ENCODE peak calls at places on chromosomes 7 and 10, in seven cellular contexts. L is transverse colon, P is SK-N-SH, W is sigmoid colon, X is stomach, Q is A549, O is HepG2. E is an unnamed sample.

GRCh38 chr7:155850001-155850436 is 37.8 kb upstream of the SHH start:
- DNase-seq in P (no peak), O (no peak), X (no peak), W (peak), L (no peak), Q (no peak), E (no peak)

GRCh38 chr10:113616244-113617074 is 47.4 kb downstream of the NRAP start:
- DNase-seq in P (peak), X (no peak), L (no peak), W (no peak), O (peak), Q (peak), E (peak)

GRCh38 chr10:132571565-132572544 is 34.3 kb downstream of the INPP5A start:
- DNase-seq in W (peak), O (peak), Q (peak), P (peak), X (peak), L (peak), E (no peak)

GRCh38 chr10:74770400-74770799 is 56.0 kb upstream of the KAT6B start:
- DNase-seq in Q (no peak), W (no peak), O (no peak), X (no peak), L (no peak), P (no peak), E (no peak)

GRCh38 chr10:102131286-102132170 is 1.3 kb upstream of the PPRC1 start:
- DNase-seq in X (no peak), W (no peak), P (no peak), Q (no peak), L (no peak), O (peak), E (no peak)

GRCh38 chr7:152733286-152733934 is 26.1 kb upstream of the ACTR3B start:
- DNase-seq in W (no peak), Q (no peak), X (no peak), P (no peak), L (no peak), O (no peak), E (no peak)

GRCh38 chr7:30977896-30978564 is 14.3 kb downstream of the GHRHR start:
- DNase-seq in X (peak), Q (peak), O (peak), P (peak), W (peak), L (peak), E (no peak)

GRCh38 chr10:18719811-18720210 is 60.6 kb downstream of the ARL5B start:
- DNase-seq in O (no peak), W (no peak), L (no peak), Q (no peak), P (no peak), X (no peak), E (no peak)

GRCh38 chr7:17989546-17989945 is 38.1 kb downstream of the PRPS1L1 start:
- DNase-seq in W (no peak), X (no peak), P (no peak), O (no peak), Q (no peak), L (peak), E (no peak)

GRCh38 chr10:81898518-81898917 is 23.5 kb downstream of the NRG3 start:
- DNase-seq in O (no peak), W (no peak), P (no peak), Q (no peak), X (no peak), L (no peak), E (no peak)

GRCh38 chr7:132100981-132101380 is 475.3 kb downstream of the PLXNA4 start:
- DNase-seq in P (no peak), L (no peak), X (no peak), W (no peak), Q (no peak), O (no peak), E (no peak)

GRCh38 chr10:88491314-88491713 is 91.8 kb downstream of the RNLS start:
- DNase-seq in L (no peak), Q (no peak), P (no peak), X (no peak), W (no peak), O (no peak), E (no peak)

GRCh38 chr7:81743665-81744064 is 26.2 kb downstream of the HGF start:
- DNase-seq in P (no peak), L (no peak), X (no peak), W (no peak), O (no peak), Q (no peak), E (no peak)

GRCh38 chr7:67738-68395 is 124.5 kb upstream of the FAM20C start:
- DNase-seq in W (peak), X (no peak), L (no peak), Q (no peak), P (no peak), O (no peak), E (no peak)

GRCh38 chr10:101297901-101298451 is 56.0 kb upstream of the BTRC start:
- DNase-seq in X (peak), W (peak), P (peak), L (peak), Q (peak), O (no peak), E (peak)

GRCh38 chr10:63770523-63770922 is 249.3 kb downstream of the REEP3 start:
- DNase-seq in P (no peak), L (no peak), X (no peak), O (no peak), W (no peak), Q (no peak), E (no peak)

GRCh38 chr7:139111885-139112284 is 2.4 kb upstream of the ZC3HAV1 start:
- DNase-seq in P (no peak), Q (no peak), L (no peak), O (no peak), W (no peak), X (no peak), E (no peak)

GRCh38 chr7:128347573-128348147 is 4.0 kb upstream of the RBM28 start:
- DNase-seq in L (peak), W (no peak), P (peak), O (peak), X (peak), Q (peak), E (peak)

GRCh38 chr10:86203162-86203905 is 163.3 kb downstream of the GRID1 start:
- DNase-seq in L (no peak), Q (no peak), X (no peak), O (peak), W (peak), P (no peak), E (no peak)

GRCh38 chr7:94434031-94434430 is 39.3 kb downstream of the COL1A2 start:
- DNase-seq in P (no peak), L (no peak), W (no peak), Q (no peak), X (no peak), O (no peak), E (no peak)

GRCh38 chr10:3926268-3926667 is 141.3 kb upstream of the KLF6 start:
- DNase-seq in L (no peak), P (no peak), Q (no peak), O (no peak), W (no peak), X (no peak), E (no peak)

GRCh38 chr10:76583711-76584161 is 1053.9 kb downstream of the KCNMA1 start:
- DNase-seq in L (no peak), Q (peak), P (no peak), W (no peak), O (no peak), X (no peak), E (no peak)

GRCh38 chr10:79179404-79180309 is 110.9 kb downstream of the ZMIZ1 start:
- DNase-seq in W (no peak), X (no peak), Q (no peak), P (peak), L (no peak), O (no peak), E (no peak)

GRCh38 chr7:118877187-118877586 is 652.7 kb downstream of the ANKRD7 start:
- DNase-seq in L (no peak), P (no peak), W (no peak), Q (no peak), O (no peak), X (no peak), E (no peak)
- TF ChIP-seq EP300 in L (no peak), P (no peak), W (no peak), Q (no peak), O (no peak), X (no peak), E (no peak)

DNA sequence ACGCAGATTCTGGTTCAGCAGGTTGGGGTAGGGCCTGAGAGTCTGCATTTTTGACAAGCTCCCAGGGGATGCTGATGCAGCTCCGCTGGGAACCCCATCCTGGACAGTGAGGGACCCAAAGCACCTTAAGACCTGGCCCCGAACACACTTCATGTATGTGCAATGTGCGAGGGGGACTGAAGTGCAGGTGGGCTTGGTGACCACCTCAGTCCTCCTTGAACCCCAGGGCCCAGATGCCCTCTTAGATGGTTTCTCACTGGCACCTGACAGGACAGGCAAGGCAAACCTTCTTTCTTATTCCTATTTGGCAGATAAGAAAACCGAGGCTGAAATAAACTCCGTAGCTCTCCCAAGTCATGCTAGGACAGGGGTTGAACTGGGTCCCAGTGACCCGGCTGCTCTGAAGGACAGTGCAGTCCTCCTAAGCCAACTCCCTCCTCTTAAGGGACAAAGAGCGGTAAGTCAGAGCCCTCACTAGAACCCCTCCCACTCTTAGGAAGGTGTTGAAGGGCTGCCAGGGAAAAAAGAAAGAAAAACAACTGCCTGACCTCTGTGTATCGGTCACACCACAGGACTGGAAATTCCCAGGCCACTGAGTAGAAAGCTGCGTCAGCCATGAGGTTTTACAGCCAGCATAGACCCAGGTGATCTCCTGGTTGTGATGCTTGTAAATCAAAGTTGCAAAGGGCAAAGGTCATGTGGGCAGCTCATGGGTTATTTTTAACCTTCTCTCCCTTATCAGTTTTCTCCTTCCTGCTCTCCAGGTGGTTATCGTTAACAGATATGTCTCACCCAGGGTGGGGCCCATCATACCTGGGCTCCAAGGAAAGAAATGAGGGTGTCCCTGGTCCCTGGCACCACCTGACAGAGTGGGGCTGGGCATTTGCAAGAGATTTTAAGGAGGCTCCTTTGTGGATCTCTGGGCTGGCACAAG is 90.9 kb upstream of the SMNDC1 start:
- DNase-seq in P (no peak), L (peak), O (peak), W (no peak), Q (peak), X (peak), E (no peak)
- TF ChIP-seq EP300 in P (peak), L (peak), O (peak), W (no peak), Q (peak), X (no peak), E (peak)

GRCh38 chr10:59709472-59710125 is at the start of gene SLC16A9:
- DNase-seq in Q (peak), X (peak), P (peak), O (peak), W (peak), L (peak), E (peak)
- TF ChIP-seq EP300 in Q (no peak), X (no peak), P (no peak), O (no peak), W (no peak), L (no peak), E (no peak)

DNA sequence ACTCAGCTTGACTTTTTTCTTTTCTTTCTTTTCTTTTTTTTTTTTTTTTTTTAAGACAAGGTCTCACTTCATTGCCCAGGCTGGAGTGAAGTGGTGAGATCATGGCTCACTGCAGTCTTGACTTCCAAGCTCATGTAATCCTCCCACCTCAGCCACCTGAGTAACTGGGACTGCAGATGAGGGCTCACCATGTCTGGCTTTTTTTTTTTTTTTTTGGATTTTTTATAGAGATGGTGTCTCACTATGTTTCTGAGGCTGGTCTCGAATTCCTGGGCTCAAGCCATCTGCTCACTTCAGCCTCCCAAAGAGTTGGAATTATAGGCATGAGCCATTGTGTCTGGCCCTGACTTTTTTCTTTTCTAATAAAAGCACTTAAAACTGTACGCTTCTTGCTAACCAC is 358.2 kb upstream of the IGFBP3 start:
- DNase-seq in O (no peak), Q (no peak), P (no peak), W (no peak), L (no peak), X (no peak), E (no peak)
- TF ChIP-seq EP300 in O (no peak), Q (no peak), P (no peak), W (no peak), L (no peak), X (no peak), E (no peak)